ENCODE peak calls at places on chromosomes 5 and 9, in seven cellular contexts. One of them, this sample, is unnamed.

GRCh38 chr5:102536323-102536928 is 37.6 kb upstream of the SLCO6A1 start:
- DNase-seq in right atrium auricular region: no peak
- DNase-seq in CD4-positive, alpha-beta T cell: no peak
- DNase-seq in upper lobe of right lung: no peak
- DNase-seq in fibroblast of mammary gland: peak
- DNase-seq in tibial artery: no peak
- DNase-seq in cardiac muscle cell: no peak
- DNase-seq in this sample: no peak

GRCh38 chr5:34738381-34738780 is 82.3 kb downstream of the RAI14 start:
- DNase-seq in right atrium auricular region: no peak
- DNase-seq in CD4-positive, alpha-beta T cell: no peak
- DNase-seq in upper lobe of right lung: no peak
- DNase-seq in fibroblast of mammary gland: no peak
- DNase-seq in tibial artery: no peak
- DNase-seq in cardiac muscle cell: no peak
- DNase-seq in this sample: no peak

GRCh38 chr9:79565245-79565644 is 6.5 kb upstream of the TLE4 start:
- DNase-seq in right atrium auricular region: no peak
- DNase-seq in CD4-positive, alpha-beta T cell: no peak
- DNase-seq in upper lobe of right lung: no peak
- DNase-seq in fibroblast of mammary gland: no peak
- DNase-seq in tibial artery: no peak
- DNase-seq in cardiac muscle cell: no peak
- DNase-seq in this sample: no peak

GRCh38 chr9:115106642-115107041 is 11.3 kb downstream of the TNC start:
- DNase-seq in right atrium auricular region: no peak
- DNase-seq in CD4-positive, alpha-beta T cell: no peak
- DNase-seq in upper lobe of right lung: no peak
- DNase-seq in fibroblast of mammary gland: peak
- DNase-seq in tibial artery: no peak
- DNase-seq in cardiac muscle cell: no peak
- DNase-seq in this sample: no peak

GRCh38 chr9:110241491-110242321 is 14.6 kb downstream of the TXN start:
- DNase-seq in right atrium auricular region: no peak
- DNase-seq in CD4-positive, alpha-beta T cell: no peak
- DNase-seq in upper lobe of right lung: no peak
- DNase-seq in fibroblast of mammary gland: peak
- DNase-seq in tibial artery: no peak
- DNase-seq in cardiac muscle cell: no peak
- DNase-seq in this sample: no peak

GRCh38 chr9:114604974-114605373 is 6.1 kb upstream of the TMEM268 start:
- DNase-seq in right atrium auricular region: no peak
- DNase-seq in CD4-positive, alpha-beta T cell: no peak
- DNase-seq in upper lobe of right lung: no peak
- DNase-seq in fibroblast of mammary gland: no peak
- DNase-seq in tibial artery: no peak
- DNase-seq in cardiac muscle cell: no peak
- DNase-seq in this sample: no peak

GRCh38 chr5:141681695-141682641 is at the start of gene ARAP3:
- DNase-seq in right atrium auricular region: peak
- DNase-seq in CD4-positive, alpha-beta T cell: peak
- DNase-seq in upper lobe of right lung: peak
- DNase-seq in fibroblast of mammary gland: peak
- DNase-seq in tibial artery: peak
- DNase-seq in cardiac muscle cell: peak
- DNase-seq in this sample: no peak

GRCh38 chr9:121303456-121304451 is 35.8 kb downstream of the GSN start:
- DNase-seq in right atrium auricular region: no peak
- DNase-seq in CD4-positive, alpha-beta T cell: no peak
- DNase-seq in upper lobe of right lung: peak
- DNase-seq in fibroblast of mammary gland: no peak
- DNase-seq in tibial artery: no peak
- DNase-seq in cardiac muscle cell: no peak
- DNase-seq in this sample: no peak

GRCh38 chr5:90865194-90865593 is 306.6 kb downstream of the ADGRV1 start:
- DNase-seq in right atrium auricular region: no peak
- DNase-seq in CD4-positive, alpha-beta T cell: no peak
- DNase-seq in upper lobe of right lung: no peak
- DNase-seq in fibroblast of mammary gland: no peak
- DNase-seq in tibial artery: no peak
- DNase-seq in cardiac muscle cell: no peak
- DNase-seq in this sample: no peak

GRCh38 chr9:70466976-70467551 is 52.6 kb upstream of the KLF9 start:
- DNase-seq in right atrium auricular region: no peak
- DNase-seq in CD4-positive, alpha-beta T cell: no peak
- DNase-seq in upper lobe of right lung: no peak
- DNase-seq in fibroblast of mammary gland: peak
- DNase-seq in tibial artery: no peak
- DNase-seq in cardiac muscle cell: no peak
- DNase-seq in this sample: no peak

GRCh38 chr9:20238921-20239320 is 383.4 kb downstream of the MLLT3 start:
- DNase-seq in right atrium auricular region: no peak
- DNase-seq in CD4-positive, alpha-beta T cell: no peak
- DNase-seq in upper lobe of right lung: no peak
- DNase-seq in fibroblast of mammary gland: peak
- DNase-seq in tibial artery: no peak
- DNase-seq in cardiac muscle cell: no peak
- DNase-seq in this sample: no peak

GRCh38 chr5:83925321-83925877 is 204.7 kb upstream of the HAPLN1 start:
- DNase-seq in right atrium auricular region: no peak
- DNase-seq in CD4-positive, alpha-beta T cell: no peak
- DNase-seq in upper lobe of right lung: no peak
- DNase-seq in fibroblast of mammary gland: peak
- DNase-seq in tibial artery: no peak
- DNase-seq in cardiac muscle cell: no peak
- DNase-seq in this sample: no peak

GRCh38 chr5:123699571-123699970 is 187.6 kb downstream of the CSNK1G3 start:
- DNase-seq in right atrium auricular region: no peak
- DNase-seq in CD4-positive, alpha-beta T cell: no peak
- DNase-seq in upper lobe of right lung: no peak
- DNase-seq in fibroblast of mammary gland: no peak
- DNase-seq in tibial artery: no peak
- DNase-seq in cardiac muscle cell: no peak
- DNase-seq in this sample: no peak

GRCh38 chr9:127311239-127311741 is 46.7 kb downstream of the GARNL3 start:
- DNase-seq in right atrium auricular region: peak
- DNase-seq in CD4-positive, alpha-beta T cell: peak
- DNase-seq in upper lobe of right lung: no peak
- DNase-seq in fibroblast of mammary gland: peak
- DNase-seq in tibial artery: peak
- DNase-seq in cardiac muscle cell: peak
- DNase-seq in this sample: no peak

GRCh38 chr5:178436326-178436940 is 153.8 kb downstream of the COL23A1 start:
- DNase-seq in right atrium auricular region: no peak
- DNase-seq in CD4-positive, alpha-beta T cell: no peak
- DNase-seq in upper lobe of right lung: no peak
- DNase-seq in fibroblast of mammary gland: no peak
- DNase-seq in tibial artery: no peak
- DNase-seq in cardiac muscle cell: no peak
- DNase-seq in this sample: peak

GRCh38 chr9:124553738-124554137 is 46.5 kb upstream of the NR5A1 start:
- DNase-seq in right atrium auricular region: no peak
- DNase-seq in CD4-positive, alpha-beta T cell: no peak
- DNase-seq in upper lobe of right lung: no peak
- DNase-seq in fibroblast of mammary gland: peak
- DNase-seq in tibial artery: no peak
- DNase-seq in cardiac muscle cell: no peak
- DNase-seq in this sample: no peak

GRCh38 chr5:125023673-125024072 is 277.2 kb upstream of the ZNF608 start:
- DNase-seq in right atrium auricular region: no peak
- DNase-seq in CD4-positive, alpha-beta T cell: no peak
- DNase-seq in upper lobe of right lung: no peak
- DNase-seq in fibroblast of mammary gland: peak
- DNase-seq in tibial artery: no peak
- DNase-seq in cardiac muscle cell: no peak
- DNase-seq in this sample: no peak

GRCh38 chr9:121556580-121556979 is 56.9 kb upstream of the GGTA1 start:
- DNase-seq in right atrium auricular region: peak
- DNase-seq in CD4-positive, alpha-beta T cell: no peak
- DNase-seq in upper lobe of right lung: no peak
- DNase-seq in fibroblast of mammary gland: peak
- DNase-seq in tibial artery: peak
- DNase-seq in cardiac muscle cell: no peak
- DNase-seq in this sample: no peak

GRCh38 chr9:112726428-112726827 is 8.5 kb upstream of the INIP start:
- DNase-seq in right atrium auricular region: no peak
- DNase-seq in CD4-positive, alpha-beta T cell: no peak
- DNase-seq in upper lobe of right lung: no peak
- DNase-seq in fibroblast of mammary gland: no peak
- DNase-seq in tibial artery: no peak
- DNase-seq in cardiac muscle cell: no peak
- DNase-seq in this sample: no peak

GRCh38 chr9:123059472-123060220 is 26.2 kb downstream of the GPR21 start:
- DNase-seq in right atrium auricular region: no peak
- DNase-seq in CD4-positive, alpha-beta T cell: no peak
- DNase-seq in upper lobe of right lung: no peak
- DNase-seq in fibroblast of mammary gland: no peak
- DNase-seq in tibial artery: no peak
- DNase-seq in cardiac muscle cell: no peak
- DNase-seq in this sample: no peak

GRCh38 chr9:96136992-96137665 is 164.8 kb downstream of the HSD17B3 start:
- DNase-seq in right atrium auricular region: no peak
- DNase-seq in CD4-positive, alpha-beta T cell: no peak
- DNase-seq in upper lobe of right lung: no peak
- DNase-seq in fibroblast of mammary gland: peak
- DNase-seq in tibial artery: peak
- DNase-seq in cardiac muscle cell: no peak
- DNase-seq in this sample: no peak

GRCh38 chr5:4142842-4143241 is 547.2 kb downstream of the IRX1 start:
- DNase-seq in right atrium auricular region: no peak
- DNase-seq in CD4-positive, alpha-beta T cell: no peak
- DNase-seq in upper lobe of right lung: no peak
- DNase-seq in fibroblast of mammary gland: no peak
- DNase-seq in tibial artery: no peak
- DNase-seq in cardiac muscle cell: no peak
- DNase-seq in this sample: no peak
- TF ChIP-seq CTCF in right atrium auricular region: no peak
- TF ChIP-seq CTCF in CD4-positive, alpha-beta T cell: no peak
- TF ChIP-seq CTCF in upper lobe of right lung: no peak
- TF ChIP-seq CTCF in fibroblast of mammary gland: no peak
- TF ChIP-seq CTCF in tibial artery: no peak
- TF ChIP-seq CTCF in cardiac muscle cell: no peak
- TF ChIP-seq CTCF in this sample: no peak

GRCh38 chr5:135174315-135175096 is 140.5 kb upstream of the PITX1 start:
- DNase-seq in right atrium auricular region: peak
- DNase-seq in CD4-positive, alpha-beta T cell: no peak
- DNase-seq in upper lobe of right lung: no peak
- DNase-seq in fibroblast of mammary gland: no peak
- DNase-seq in tibial artery: no peak
- DNase-seq in cardiac muscle cell: no peak
- DNase-seq in this sample: no peak
- TF ChIP-seq CTCF in right atrium auricular region: no peak
- TF ChIP-seq CTCF in CD4-positive, alpha-beta T cell: no peak
- TF ChIP-seq CTCF in upper lobe of right lung: no peak
- TF ChIP-seq CTCF in fibroblast of mammary gland: peak
- TF ChIP-seq CTCF in tibial artery: no peak
- TF ChIP-seq CTCF in cardiac muscle cell: no peak
- TF ChIP-seq CTCF in this sample: peak

GRCh38 chr5:163447191-163447590 is 9.8 kb downstream of the CCNG1 start:
- DNase-seq in right atrium auricular region: no peak
- DNase-seq in CD4-positive, alpha-beta T cell: no peak
- DNase-seq in upper lobe of right lung: no peak
- DNase-seq in fibroblast of mammary gland: no peak
- DNase-seq in tibial artery: no peak
- DNase-seq in cardiac muscle cell: no peak
- DNase-seq in this sample: no peak
- TF ChIP-seq CTCF in right atrium auricular region: no peak
- TF ChIP-seq CTCF in CD4-positive, alpha-beta T cell: no peak
- TF ChIP-seq CTCF in upper lobe of right lung: no peak
- TF ChIP-seq CTCF in fibroblast of mammary gland: no peak
- TF ChIP-seq CTCF in tibial artery: no peak
- TF ChIP-seq CTCF in cardiac muscle cell: no peak
- TF ChIP-seq CTCF in this sample: no peak

GRCh38 chr5:100306000-100306399 is 229.2 kb upstream of the FAM174A start:
- DNase-seq in right atrium auricular region: no peak
- DNase-seq in CD4-positive, alpha-beta T cell: no peak
- DNase-seq in upper lobe of right lung: no peak
- DNase-seq in fibroblast of mammary gland: no peak
- DNase-seq in tibial artery: no peak
- DNase-seq in cardiac muscle cell: no peak
- DNase-seq in this sample: no peak

GRCh38 chr5:100313657-100314056 is 221.5 kb upstream of the FAM174A start:
- DNase-seq in right atrium auricular region: no peak
- DNase-seq in CD4-positive, alpha-beta T cell: no peak
- DNase-seq in upper lobe of right lung: no peak
- DNase-seq in fibroblast of mammary gland: no peak
- DNase-seq in tibial artery: no peak
- DNase-seq in cardiac muscle cell: no peak
- DNase-seq in this sample: no peak

GRCh38 chr5:100311811-100312210 is 223.4 kb upstream of the FAM174A start:
- DNase-seq in right atrium auricular region: no peak
- DNase-seq in CD4-positive, alpha-beta T cell: no peak
- DNase-seq in upper lobe of right lung: no peak
- DNase-seq in fibroblast of mammary gland: no peak
- DNase-seq in tibial artery: no peak
- DNase-seq in cardiac muscle cell: no peak
- DNase-seq in this sample: no peak
- TF ChIP-seq CTCF in right atrium auricular region: no peak
- TF ChIP-seq CTCF in CD4-positive, alpha-beta T cell: no peak
- TF ChIP-seq CTCF in upper lobe of right lung: no peak
- TF ChIP-seq CTCF in fibroblast of mammary gland: no peak
- TF ChIP-seq CTCF in tibial artery: no peak
- TF ChIP-seq CTCF in cardiac muscle cell: no peak
- TF ChIP-seq CTCF in this sample: no peak

GRCh38 chr5:136075339-136075885 is 46.6 kb downstream of the TGFBI start:
- DNase-seq in right atrium auricular region: no peak
- DNase-seq in CD4-positive, alpha-beta T cell: no peak
- DNase-seq in upper lobe of right lung: no peak
- DNase-seq in fibroblast of mammary gland: no peak
- DNase-seq in tibial artery: no peak
- DNase-seq in cardiac muscle cell: no peak
- DNase-seq in this sample: no peak
- TF ChIP-seq CTCF in right atrium auricular region: no peak
- TF ChIP-seq CTCF in CD4-positive, alpha-beta T cell: no peak
- TF ChIP-seq CTCF in upper lobe of right lung: no peak
- TF ChIP-seq CTCF in fibroblast of mammary gland: no peak
- TF ChIP-seq CTCF in tibial artery: no peak
- TF ChIP-seq CTCF in cardiac muscle cell: no peak
- TF ChIP-seq CTCF in this sample: peak